ENCODE peak calls at places on chromosomes 2 and 18, in nine cellular contexts. J is adrenal gland, D is psoas muscle, S is heart right ventricle, G is OCI-LY7, A is RWPE2, E is left lung, U is thoracic aorta, L is neural progenitor cell. V is an unnamed sample.

GRCh38 chr2:175068534-175068933 is 63.4 kb upstream of the CHN1 start:
- DNase-seq in E (no peak), U (no peak), A (no peak), L (no peak), D (no peak), J (no peak), G (no peak), S (no peak), V (no peak)

GRCh38 chr2:41483221-41483620 is 564.6 kb upstream of the PKDCC start:
- DNase-seq in J (no peak), A (no peak), E (no peak), U (no peak), G (no peak), D (no peak), S (no peak), L (no peak), V (no peak)

GRCh38 chr2:96163768-96164429 is 18.7 kb upstream of the DUSP2 start:
- DNase-seq in J (no peak), L (no peak), E (no peak), D (no peak), S (no peak), G (peak), A (peak), U (no peak), V (peak)

GRCh38 chr2:64941143-64941542 is 48.1 kb upstream of the SLC1A4 start:
- DNase-seq in L (no peak), A (no peak), G (no peak), U (no peak), J (no peak), D (no peak), E (no peak), S (no peak), V (no peak)

GRCh38 chr2:167972020-167972419 is 275.4 kb downstream of the STK39 start:
- DNase-seq in D (no peak), G (no peak), J (no peak), U (no peak), S (no peak), A (no peak), E (no peak), L (no peak), V (no peak)

GRCh38 chr2:152098798-152099654 is at the start of gene CACNB4:
- DNase-seq in G (no peak), S (peak), U (no peak), D (no peak), A (no peak), J (peak), L (peak), E (peak), V (no peak)

GRCh38 chr2:127453392-127454171 is 35.4 kb downstream of the PROC start:
- DNase-seq in G (peak), U (no peak), E (no peak), S (no peak), D (no peak), J (no peak), A (no peak), L (peak), V (no peak)

GRCh38 chr2:230231251-230231650 is 5.7 kb downstream of the SP140 start:
- DNase-seq in L (no peak), U (no peak), G (no peak), S (no peak), J (no peak), A (no peak), E (no peak), D (no peak), V (no peak)

GRCh38 chr2:196459539-196459938 is 180.0 kb upstream of the CCDC150 start:
- DNase-seq in E (no peak), D (no peak), A (no peak), J (no peak), U (no peak), G (no peak), S (no peak), L (no peak), V (no peak)

GRCh38 chr2:113046465-113046864 is 6.2 kb downstream of the IL36B start:
- DNase-seq in E (no peak), L (no peak), J (no peak), A (no peak), U (no peak), S (no peak), G (no peak), D (no peak), V (no peak)

GRCh38 chr2:96860065-96861029 is 2.5 kb upstream of the ANKRD39 start:
- DNase-seq in S (no peak), J (no peak), U (no peak), A (peak), E (peak), L (no peak), D (peak), G (no peak), V (peak)

GRCh38 chr2:121694398-121695178 is 42.1 kb downstream of the NIFK start:
- DNase-seq in G (no peak), S (no peak), L (no peak), D (no peak), A (no peak), E (no peak), J (peak), U (no peak), V (no peak)

GRCh38 chr2:119148082-119148715 is 10.4 kb downstream of the C1QL2 start:
- DNase-seq in L (peak), E (no peak), D (no peak), S (no peak), J (no peak), A (no peak), G (no peak), U (no peak), V (no peak)

GRCh38 chr2:43075054-43075593 is 151.3 kb downstream of the ZFP36L2 start:
- DNase-seq in A (no peak), L (no peak), S (peak), U (peak), J (peak), D (peak), E (peak), G (no peak), V (no peak)

GRCh38 chr2:190911813-190912212 is 31.2 kb downstream of the GLS start:
- DNase-seq in J (no peak), U (no peak), D (no peak), L (no peak), G (no peak), S (no peak), E (no peak), A (no peak), V (no peak)
- H3K27ac ChIP-seq in J (no peak), U (peak), D (no peak), L (no peak), G (no peak), S (no peak), E (no peak), A (no peak), V (no peak)

GRCh38 chr18:23415530-23415929 is 37.6 kb upstream of the RIOK3 start:
- DNase-seq in E (no peak), A (no peak), S (no peak), G (no peak), D (no peak), J (no peak), L (no peak), U (no peak), V (no peak)

GRCh38 chr18:23416283-23416682 is 36.8 kb upstream of the RIOK3 start:
- DNase-seq in A (no peak), S (no peak), L (no peak), U (no peak), G (no peak), D (no peak), E (no peak), J (no peak), V (no peak)

GRCh38 chr18:23412351-23412964 is 40.6 kb upstream of the RIOK3 start:
- DNase-seq in U (no peak), J (no peak), L (no peak), S (no peak), D (no peak), A (no peak), G (peak), E (no peak), V (no peak)
- H3K27ac ChIP-seq in U (no peak), J (no peak), L (no peak), S (no peak), D (no peak), A (no peak), G (peak), E (no peak), V (no peak)

GRCh38 chr2:237309011-237309410 is 105.0 kb downstream of the COL6A3 start:
- DNase-seq in L (no peak), J (no peak), G (no peak), S (no peak), U (no peak), A (no peak), E (no peak), D (no peak), V (no peak)
- H3K27ac ChIP-seq in L (no peak), J (no peak), G (no peak), S (peak), U (peak), A (no peak), E (no peak), D (peak), V (no peak)

GRCh38 chr2:238264072-238264460 is 24.2 kb upstream of the HES6 start:
- DNase-seq in J (no peak), E (peak), L (no peak), S (no peak), G (no peak), A (no peak), D (peak), U (no peak), V (no peak)

GRCh38 chr2:238262496-238263122 is 22.8 kb upstream of the HES6 start:
- DNase-seq in S (no peak), A (no peak), L (no peak), J (no peak), E (peak), G (no peak), U (no peak), D (peak), V (no peak)

GRCh38 chr2:238260879-238261278 is 21.0 kb upstream of the HES6 start:
- DNase-seq in L (no peak), G (no peak), J (peak), D (peak), E (peak), U (no peak), A (no peak), S (peak), V (no peak)

GRCh38 chr2:238263204-238264071 is 23.6 kb upstream of the HES6 start:
- DNase-seq in U (peak), G (peak), D (peak), A (no peak), S (peak), J (peak), E (peak), L (peak), V (peak)

GRCh38 chr2:238261718-238262375 is 22.0 kb upstream of the HES6 start:
- DNase-seq in S (peak), E (peak), U (no peak), G (no peak), L (no peak), D (peak), A (no peak), J (no peak), V (no peak)
- H3K27ac ChIP-seq in S (no peak), E (no peak), U (no peak), G (no peak), L (no peak), D (peak), A (no peak), J (no peak), V (no peak)

DNA sequence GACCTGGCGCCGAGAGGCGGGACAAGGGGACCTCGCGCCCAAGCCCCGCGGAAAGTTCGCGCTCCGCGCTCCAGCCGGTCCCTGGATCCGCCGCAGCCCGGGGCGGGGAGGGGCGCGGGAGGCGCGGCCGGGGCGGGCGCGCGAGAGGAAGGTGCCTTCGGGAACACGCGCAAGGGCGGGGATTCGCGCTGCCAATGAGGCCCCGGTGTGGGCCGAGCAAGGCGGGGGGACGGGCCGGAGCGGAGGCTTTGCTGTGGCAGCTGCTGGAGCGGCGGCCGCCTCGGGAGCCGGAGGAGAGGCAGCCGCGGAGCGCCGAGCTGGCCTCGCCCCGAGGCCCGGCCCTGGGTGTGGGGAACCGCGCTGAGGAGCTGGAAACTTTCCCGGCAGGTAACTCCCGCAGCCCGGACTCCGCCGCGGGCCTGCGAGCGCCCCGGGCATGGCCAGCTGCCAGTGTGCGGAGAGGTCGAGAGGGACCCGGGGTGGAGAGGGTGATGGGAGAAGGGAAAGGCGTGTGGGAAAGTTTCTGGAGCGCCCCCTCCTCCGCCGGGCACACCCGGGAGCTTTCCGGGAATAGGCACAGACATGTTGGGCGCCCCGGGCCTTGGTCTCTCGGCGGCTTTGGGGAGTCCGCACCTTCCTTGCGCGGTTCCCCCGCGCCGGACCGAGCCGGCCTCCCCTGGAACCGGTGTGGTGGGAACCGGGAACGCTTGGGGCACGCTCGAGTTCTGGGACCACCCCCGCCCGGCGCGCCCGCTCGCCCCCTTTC is at the start of gene TANC1:
- DNase-seq in E (peak), J (peak), D (peak), S (peak), G (no peak), L (peak), U (peak), A (peak), V (peak)
- H3K27ac ChIP-seq in E (peak), J (peak), D (peak), S (peak), G (no peak), L (peak), U (peak), A (peak), V (no peak)

GRCh38 chr18:56068030-56068671 is 480.2 kb upstream of the TCF4 start:
- DNase-seq in G (no peak), D (no peak), E (no peak), U (no peak), J (no peak), A (no peak), L (no peak), S (no peak), V (no peak)
- H3K27ac ChIP-seq in G (no peak), D (no peak), E (no peak), U (no peak), J (no peak), A (peak), L (no peak), S (peak), V (no peak)

V was measured in CD8-positive, alpha-beta memory T cell.